ENCODE peak calls at places on chromosomes 2 and 18, in seven cellular contexts. R is GM23248; I is GF-D8; L is lung; F is activated naive CD8-positive, alpha-beta T cell treated with anti-CD3 and anti-CD28 coated beads, Interleukin-2, amount 50 U/mL, for 24 hours; K is Kasumi-1; Y is NCI-H526. M is an unnamed sample.

GRCh38 chr2:30293303-30293912 is 62.1 kb downstream of the LBH start:
- DNase-seq in R (peak), I (peak), L (peak), F (peak), K (peak), Y (no peak), M (peak)

GRCh38 chr2:40343904-40344303 is 108.0 kb downstream of the SLC8A1 start:
- DNase-seq in R (peak), I (no peak), L (no peak), F (no peak), K (no peak), Y (no peak), M (no peak)

GRCh38 chr2:42249887-42250286 is 80.7 kb downstream of the EML4 start:
- DNase-seq in R (no peak), I (no peak), L (peak), F (no peak), K (no peak), Y (no peak), M (no peak)

GRCh38 chr2:203646266-203646864 is 60.1 kb upstream of the CD28 start:
- DNase-seq in R (no peak), I (no peak), L (no peak), F (no peak), K (no peak), Y (no peak), M (no peak)

GRCh38 chr2:199024224-199024623 is 433.5 kb downstream of the SATB2 start:
- DNase-seq in R (no peak), I (no peak), L (no peak), F (no peak), K (no peak), Y (no peak), M (no peak)

GRCh38 chr2:165524720-165525119 is 55.2 kb downstream of the CSRNP3 start:
- DNase-seq in R (no peak), I (no peak), L (no peak), F (no peak), K (no peak), Y (no peak), M (no peak)

GRCh38 chr2:55482186-55482945 is 37.2 kb upstream of the CFAP36 start:
- DNase-seq in R (peak), I (no peak), L (no peak), F (no peak), K (no peak), Y (no peak), M (no peak)

GRCh38 chr18:77250501-77250925 is 865 bp downstream of the GALR1 start:
- DNase-seq in R (no peak), I (no peak), L (no peak), F (no peak), K (no peak), Y (no peak), M (no peak)

GRCh38 chr2:170905864-170906263 is 23.2 kb upstream of the GORASP2 start:
- DNase-seq in R (no peak), I (no peak), L (no peak), F (no peak), K (no peak), Y (no peak), M (no peak)

GRCh38 chr2:112725545-112726457 is 5.0 kb downstream of the NT5DC4 start:
- DNase-seq in R (no peak), I (no peak), L (no peak), F (no peak), K (no peak), Y (peak), M (no peak)

GRCh38 chr2:127219716-127220090 is 396 bp downstream of the CYP27C1 start:
- DNase-seq in R (peak), I (no peak), L (no peak), F (no peak), K (no peak), Y (peak), M (no peak)

GRCh38 chr18:36315736-36316135 is 18.2 kb downstream of the FHOD3 start:
- DNase-seq in R (peak), I (no peak), L (no peak), F (no peak), K (no peak), Y (no peak), M (no peak)

GRCh38 chr2:950627-950992 is at the start of gene SNTG2:
- DNase-seq in R (peak), I (no peak), L (no peak), F (peak), K (no peak), Y (peak), M (no peak)

GRCh38 chr2:46695283-46695682 is 215.9 kb downstream of the TMEM247 start:
- DNase-seq in R (peak), I (no peak), L (no peak), F (no peak), K (no peak), Y (no peak), M (peak)

GRCh38 chr2:173964565-173965371 is 405 bp downstream of the SP3 start:
- DNase-seq in R (peak), I (peak), L (peak), F (peak), K (peak), Y (peak), M (peak)

GRCh38 chr2:127525692-127526141 is 572 bp downstream of the IWS1 start:
- DNase-seq in R (peak), I (peak), L (no peak), F (peak), K (peak), Y (peak), M (no peak)

GRCh38 chr2:121152861-121153260 is 132.1 kb downstream of the TFCP2L1 start:
- DNase-seq in R (no peak), I (no peak), L (no peak), F (no peak), K (no peak), Y (no peak), M (no peak)

GRCh38 chr2:219902870-219903269 is 275.4 kb downstream of the SLC4A3 start:
- DNase-seq in R (no peak), I (no peak), L (no peak), F (no peak), K (no peak), Y (no peak), M (no peak)

GRCh38 chr18:12307871-12308385 is at the start of gene TUBB6:
- DNase-seq in R (peak), I (no peak), L (peak), F (peak), K (peak), Y (peak), M (peak)

GRCh38 chr18:269480-270090 is 1.7 kb upstream of the THOC1 start:
- DNase-seq in R (no peak), I (no peak), L (no peak), F (no peak), K (no peak), Y (peak), M (no peak)